ENCODE peak calls at places on chromosome 7, in seven cellular contexts. P is astrocyte of the cerebellum, S is PC-9, A is IMR-90, H is heart left ventricle, O is BJ, N is mucosa of descending colon. V is an unnamed sample.
A peak's percentile ranks its signal among the peaks of the same experiment; 100 is the strongest.

GRCh38 chr7:129401968-129402860 is 32.0 kb upstream of the STRIP2 start:
- DNase-seq in P (no peak), S (no peak), A (no peak), H (no peak), O (no peak), N (no peak), V (peak; percentile 24)

GRCh38 chr7:141073173-141073640 is 657 bp upstream of the TMEM178B start:
- DNase-seq in P (no peak), S (no peak), A (peak; percentile 44), H (peak; percentile 44), O (no peak), N (no peak), V (no peak)

GRCh38 chr7:131325179-131325840 is 2.4 kb upstream of the MKLN1 start:
- DNase-seq in P (no peak), S (no peak), A (no peak), H (no peak), O (no peak), N (no peak), V (no peak)

GRCh38 chr7:135232087-135232486 is 1.6 kb upstream of the STRA8 start:
- DNase-seq in P (no peak), S (no peak), A (no peak), H (no peak), O (no peak), N (no peak), V (no peak)

GRCh38 chr7:71659622-71660021 is 527.7 kb downstream of the GALNT17 start:
- DNase-seq in P (no peak), S (no peak), A (no peak), H (peak; percentile 69), O (no peak), N (no peak), V (no peak)

GRCh38 chr7:100705341-100705752 is 574 bp upstream of the POP7 start:
- DNase-seq in P (no peak), S (peak; percentile 43), A (peak; percentile 59), H (peak; percentile 81), O (peak; percentile 18), N (peak; percentile 88), V (peak; percentile 33)

GRCh38 chr7:20408467-20408826 is 77.7 kb downstream of the ITGB8 start:
- DNase-seq in P (no peak), S (peak; percentile 76), A (peak; percentile 19), H (peak; percentile 59), O (no peak), N (no peak), V (peak; percentile 70)

GRCh38 chr7:1697499-1698125 is 27.5 kb downstream of the ELFN1 start:
- DNase-seq in P (no peak), S (no peak), A (no peak), H (peak; percentile 3), O (no peak), N (no peak), V (no peak)

GRCh38 chr7:155223503-155223902 is 74.2 kb upstream of the INSIG1 start:
- DNase-seq in P (no peak), S (no peak), A (no peak), H (no peak), O (no peak), N (no peak), V (no peak)

GRCh38 chr7:49583440-49583839 is 190.0 kb upstream of the VWC2 start:
- DNase-seq in P (no peak), S (no peak), A (no peak), H (no peak), O (no peak), N (no peak), V (no peak)

GRCh38 chr7:81583882-81584533 is 185.8 kb downstream of the HGF start:
- DNase-seq in P (no peak), S (no peak), A (no peak), H (no peak), O (no peak), N (no peak), V (no peak)

GRCh38 chr7:95545007-95545615 is 51.2 kb downstream of the PDK4 start:
- DNase-seq in P (peak; percentile 31), S (peak; percentile 57), A (peak; percentile 65), H (peak; percentile 32), O (peak; percentile 14), N (peak; percentile 79), V (peak; percentile 73)

GRCh38 chr7:143015926-143016490 is 10.9 kb downstream of the OR9A2 start:
- DNase-seq in P (no peak), S (no peak), A (no peak), H (no peak), O (peak; percentile 55), N (no peak), V (no peak)

GRCh38 chr7:27179503-27180430 is 5.3 kb downstream of the HOXA11 start:
- DNase-seq in P (no peak), S (no peak), A (peak; percentile 45), H (no peak), O (peak; percentile 68), N (peak; percentile 91), V (no peak)

GRCh38 chr7:130296221-130296951 is 3.4 kb downstream of the CPA4 start:
- DNase-seq in P (no peak), S (no peak), A (no peak), H (no peak), O (peak; percentile 37), N (no peak), V (no peak)

GRCh38 chr7:24755096-24755495 is 2.2 kb downstream of the GSDME start:
- DNase-seq in P (no peak), S (no peak), A (no peak), H (no peak), O (no peak), N (no peak), V (peak; percentile 95)

GRCh38 chr7:3673524-3673923 is 372.5 kb downstream of the SDK1 start:
- DNase-seq in P (no peak), S (no peak), A (peak; percentile 6), H (no peak), O (no peak), N (peak; percentile 72), V (peak; percentile 13)

GRCh38 chr7:118311121-118311803 is 86.8 kb downstream of the ANKRD7 start:
- DNase-seq in P (peak; percentile 15), S (no peak), A (no peak), H (no peak), O (no peak), N (no peak), V (peak; percentile 95)

GRCh38 chr7:132080967-132081668 is 495.2 kb downstream of the PLXNA4 start:
- DNase-seq in P (peak; percentile 88), S (no peak), A (peak; percentile 22), H (no peak), O (no peak), N (peak; percentile 25), V (no peak)

GRCh38 chr7:96970739-96971138 is 34.6 kb upstream of the DLX6 start:
- DNase-seq in P (no peak), S (no peak), A (no peak), H (no peak), O (no peak), N (no peak), V (no peak)

DNA sequence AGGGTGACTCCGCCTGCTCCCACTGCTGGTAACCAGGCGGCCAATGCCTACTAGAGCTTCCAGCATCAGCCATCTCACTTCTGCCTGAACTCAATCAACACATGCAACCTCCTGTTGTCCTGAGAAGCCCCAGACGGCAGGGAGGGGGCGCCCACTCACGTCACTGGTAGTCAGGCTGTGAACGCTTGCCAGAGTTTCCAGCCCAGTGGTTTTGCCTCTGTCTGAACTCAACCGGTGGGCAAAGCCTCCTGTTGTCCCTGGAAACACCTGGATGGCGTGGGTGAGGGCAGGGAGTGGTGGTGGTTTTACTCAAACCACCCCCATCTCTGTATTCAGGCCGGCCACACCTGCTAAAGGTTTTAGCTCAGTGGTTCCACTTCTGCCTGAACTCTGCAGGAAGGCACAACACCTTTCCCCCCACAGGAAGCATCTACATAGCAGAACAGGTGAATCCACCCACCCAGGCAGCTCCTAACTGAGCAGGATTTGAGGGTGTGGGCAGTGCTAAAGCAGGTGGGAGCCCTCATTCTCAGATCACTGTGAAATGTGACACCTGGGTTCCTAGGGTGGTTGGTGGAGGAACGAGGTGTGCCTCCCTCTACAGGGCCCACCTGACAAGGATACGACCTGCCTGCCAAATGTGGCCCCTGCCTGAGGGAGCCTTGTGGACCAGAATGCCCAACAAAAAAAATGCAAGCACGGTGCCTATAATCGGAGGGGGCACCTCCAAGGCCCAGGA is 563.0 kb upstream of the SEMA3D start:
- DNase-seq in P (no peak), S (no peak), A (no peak), H (no peak), O (no peak), N (no peak), V (no peak)
- TF ChIP-seq CTCF in P (no peak), S (no peak), A (no peak), H (no peak), O (no peak), N (no peak), V (no peak)

GRCh38 chr7:36475371-36475770 is 85.7 kb downstream of the ANLN start:
- DNase-seq in P (no peak), S (no peak), A (no peak), H (no peak), O (no peak), N (no peak), V (no peak)
- TF ChIP-seq CTCF in P (no peak), S (no peak), A (no peak), H (no peak), O (no peak), N (no peak), V (no peak)

GRCh38 chr7:156616269-156617202 is 24.0 kb upstream of the RNF32 start:
- DNase-seq in P (no peak), S (no peak), A (peak; percentile 4), H (no peak), O (no peak), N (peak; percentile 69), V (no peak)
- TF ChIP-seq CTCF in P (no peak), S (no peak), A (no peak), H (no peak), O (no peak), N (no peak), V (no peak)

GRCh38 chr7:12064716-12065115 is 146.4 kb upstream of the TMEM106B start:
- DNase-seq in P (no peak), S (no peak), A (no peak), H (no peak), O (no peak), N (no peak), V (no peak)

GRCh38 chr7:12066004-12066403 is 145.1 kb upstream of the TMEM106B start:
- DNase-seq in P (no peak), S (peak; percentile 74), A (no peak), H (no peak), O (no peak), N (no peak), V (peak; percentile 87)

GRCh38 chr7:12066561-12066960 is 144.5 kb upstream of the TMEM106B start:
- DNase-seq in P (no peak), S (peak; percentile 89), A (peak; percentile 21), H (no peak), O (no peak), N (no peak), V (peak; percentile 85)

GRCh38 chr7:12069757-12070156 is 141.3 kb upstream of the TMEM106B start:
- DNase-seq in P (no peak), S (no peak), A (no peak), H (no peak), O (no peak), N (no peak), V (no peak)

DNA sequence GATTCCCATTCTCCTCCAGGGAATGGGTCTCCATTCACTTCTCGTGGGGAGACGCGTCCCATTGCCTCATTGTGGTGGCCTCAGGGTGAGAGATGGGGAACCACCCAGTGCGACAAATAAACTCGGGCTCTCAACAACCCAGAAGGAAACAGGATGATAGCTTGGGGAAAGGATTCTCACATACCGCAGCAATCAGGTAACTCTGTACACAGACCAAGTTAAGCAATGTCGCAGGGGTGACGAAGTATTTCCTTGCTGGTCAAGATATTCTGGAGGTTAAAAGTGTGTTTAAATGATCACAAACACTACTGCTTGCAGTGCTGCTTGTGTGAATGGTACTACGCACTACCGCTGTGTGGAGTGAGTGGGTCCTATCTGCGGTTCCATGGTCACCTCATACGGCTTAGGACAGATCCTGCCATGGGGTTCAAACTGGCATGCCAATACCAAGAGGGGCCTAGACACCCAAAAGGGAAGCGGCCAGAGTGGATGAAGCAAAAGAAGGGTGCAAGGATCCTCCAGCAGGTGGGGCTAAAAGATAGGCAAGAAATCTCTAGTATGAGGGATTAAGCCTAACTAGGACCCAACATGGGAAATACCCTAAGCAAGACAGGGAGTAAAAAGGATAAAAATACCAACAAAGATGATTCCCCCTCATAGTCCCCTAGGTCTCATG is 143.8 kb upstream of the TMEM106B start:
- DNase-seq in P (peak; percentile 59), S (no peak), A (peak; percentile 66), H (no peak), O (no peak), N (peak; percentile 86), V (peak; percentile 53)
- TF ChIP-seq CTCF in P (peak; percentile 87), S (peak; percentile 61), A (peak; percentile 74), H (peak; percentile 50), O (peak; percentile 70), N (peak; percentile 33), V (peak; percentile 68)